ENCODE peak calls at places on chromosomes 3 and 15, in eight cellular contexts. C is GM12892, M is uterus, O is adrenal gland, N is ovary, I is NB4, F is right lobe of liver, J is stomach. W is an unnamed sample.
A peak's percentile ranks its signal among the peaks of the same experiment; 100 is the strongest.

GRCh38 chr15:39582977-39583585 is 2.2 kb downstream of the THBS1 start:
- DNase-seq in O (no peak), M (no peak), C (no peak), F (no peak), J (no peak), N (no peak), I (no peak), W (no peak)

GRCh38 chr3:11582123-11582968 is 61.4 kb downstream of the VGLL4 start:
- DNase-seq in N (peak; percentile 86), I (no peak), O (peak; percentile 82), M (peak; percentile 81), C (no peak), J (peak; percentile 68), F (no peak), W (peak; percentile 14)

GRCh38 chr15:85335193-85335939 is 45.0 kb upstream of the AKAP13 start:
- DNase-seq in C (no peak), J (no peak), F (no peak), O (no peak), M (no peak), I (no peak), N (no peak), W (no peak)

GRCh38 chr3:177447938-177448337 is 250.7 kb upstream of the TBL1XR1 start:
- DNase-seq in M (no peak), N (no peak), I (no peak), F (no peak), O (no peak), C (no peak), J (peak; percentile 89), W (no peak)

GRCh38 chr3:77464106-77464688 is 424.3 kb downstream of the ROBO2 start:
- DNase-seq in M (no peak), C (no peak), J (no peak), F (no peak), I (no peak), O (no peak), N (no peak), W (no peak)

GRCh38 chr3:24704496-24704895 is 209.8 kb upstream of the THRB start:
- DNase-seq in F (no peak), I (no peak), O (no peak), C (no peak), N (no peak), M (no peak), J (no peak), W (no peak)

GRCh38 chr3:81650187-81650586 is 111.3 kb downstream of the GBE1 start:
- DNase-seq in C (no peak), O (no peak), F (no peak), J (no peak), N (no peak), I (no peak), M (no peak), W (no peak)

GRCh38 chr3:194348354-194348753 is 2.8 kb downstream of the CPN2 start:
- DNase-seq in J (no peak), N (no peak), F (no peak), O (no peak), M (no peak), I (no peak), C (no peak), W (no peak)

GRCh38 chr3:27939940-27940339 is 217.8 kb upstream of the EOMES start:
- DNase-seq in F (no peak), N (no peak), I (no peak), J (no peak), O (no peak), M (no peak), C (no peak), W (no peak)

GRCh38 chr3:7897643-7898042 is 604.0 kb upstream of the LMCD1 start:
- DNase-seq in I (no peak), O (no peak), M (no peak), F (no peak), C (no peak), N (no peak), J (no peak), W (no peak)

GRCh38 chr15:65942436-65942835 is 73.1 kb downstream of the RAB11A start:
- DNase-seq in I (no peak), J (no peak), N (no peak), F (no peak), O (no peak), M (no peak), C (no peak), W (no peak)

GRCh38 chr3:176651622-176652021 is 545.7 kb downstream of the TBL1XR1 start:
- DNase-seq in N (no peak), O (no peak), M (no peak), F (no peak), C (no peak), I (no peak), J (no peak), W (no peak)

GRCh38 chr3:188594137-188594536 is 440.2 kb downstream of the LPP start:
- DNase-seq in M (no peak), O (no peak), I (no peak), F (no peak), C (no peak), N (no peak), J (no peak), W (no peak)

GRCh38 chr15:59501531-59502113 is 63.6 kb downstream of the FAM81A start:
- DNase-seq in J (peak; percentile 46), M (no peak), C (peak; percentile 36), O (peak; percentile 36), F (peak; percentile 64), N (no peak), I (peak; percentile 58), W (peak; percentile 64)

GRCh38 chr15:94404733-94405283 is 173.4 kb downstream of the MCTP2 start:
- DNase-seq in F (no peak), N (no peak), J (no peak), C (no peak), M (no peak), I (no peak), O (no peak), W (no peak)
- TF ChIP-seq POLR2A in F (no peak), N (no peak), J (no peak), C (no peak), M (no peak), I (no peak), O (no peak), W (no peak)

GRCh38 chr15:50218691-50219090 is 36.7 kb downstream of the SLC27A2 start:
- DNase-seq in I (no peak), C (no peak), M (no peak), O (no peak), J (no peak), F (no peak), N (no peak), W (no peak)

GRCh38 chr15:50224606-50225005 is 40.9 kb downstream of the HDC start:
- DNase-seq in I (peak; percentile 34), N (no peak), M (no peak), F (no peak), J (no peak), C (no peak), O (no peak), W (no peak)

GRCh38 chr15:50222181-50222580 is 40.2 kb downstream of the SLC27A2 start:
- DNase-seq in O (no peak), I (no peak), J (no peak), N (no peak), C (no peak), M (no peak), F (no peak), W (no peak)

GRCh38 chr15:50218291-50218690 is 36.3 kb downstream of the SLC27A2 start:
- DNase-seq in J (no peak), M (no peak), I (no peak), N (no peak), C (no peak), O (no peak), F (no peak), W (no peak)

GRCh38 chr15:50219820-50220219 is 37.8 kb downstream of the SLC27A2 start:
- DNase-seq in O (no peak), C (no peak), F (no peak), I (no peak), J (no peak), N (no peak), M (no peak), W (no peak)
- TF ChIP-seq POLR2A in O (no peak), C (no peak), F (no peak), I (no peak), J (no peak), N (no peak), M (no peak), W (no peak)

GRCh38 chr3:162390891-162391290 is 894.3 kb downstream of the OTOL1 start:
- DNase-seq in O (no peak), I (no peak), C (no peak), F (no peak), M (no peak), J (no peak), N (no peak), W (no peak)

GRCh38 chr3:162385387-162385786 is 888.8 kb downstream of the OTOL1 start:
- DNase-seq in J (no peak), C (no peak), N (no peak), M (no peak), O (no peak), I (no peak), F (no peak), W (no peak)

DNA sequence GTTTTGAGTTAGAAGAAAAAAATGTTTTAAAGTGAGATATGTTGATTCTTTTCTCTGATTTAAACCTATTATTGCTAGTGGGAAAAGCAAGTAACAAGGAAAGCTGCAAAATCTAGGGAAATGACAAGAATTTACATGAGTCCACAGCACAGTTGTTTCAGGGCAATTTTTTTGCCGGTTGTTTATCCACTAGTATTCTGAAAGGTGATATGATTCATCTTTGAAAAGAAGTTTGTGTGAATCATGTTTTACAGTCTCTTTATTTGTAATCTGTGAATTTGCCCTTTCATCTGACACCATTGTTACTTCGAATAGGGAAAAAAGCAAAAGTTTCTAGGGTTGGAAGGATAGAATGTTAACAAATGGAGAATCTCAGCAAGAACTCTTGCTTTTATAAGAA is 894.7 kb downstream of the OTOL1 start:
- DNase-seq in F (no peak), M (no peak), J (no peak), O (no peak), I (no peak), C (no peak), N (no peak), W (no peak)
- TF ChIP-seq POLR2A in F (no peak), M (no peak), J (no peak), O (no peak), I (no peak), C (no peak), N (no peak), W (no peak)

GRCh38 chr3:54951405-54951804 is 23.5 kb upstream of the LRTM1 start:
- DNase-seq in O (peak; percentile 84), J (peak; percentile 37), I (peak; percentile 40), C (no peak), N (peak; percentile 82), F (no peak), M (peak; percentile 75), W (no peak)
- TF ChIP-seq POLR2A in O (no peak), J (no peak), I (no peak), C (no peak), N (peak; percentile 14), F (no peak), M (no peak), W (no peak)

GRCh38 chr3:48694610-48695051 is 8.9 kb upstream of the NCKIPSD start:
- DNase-seq in N (peak; percentile 91), M (peak; percentile 87), O (peak; percentile 91), J (peak; percentile 64), I (no peak), C (no peak), F (peak; percentile 73), W (no peak)
- TF ChIP-seq POLR2A in N (peak; percentile 6), M (no peak), O (no peak), J (no peak), I (no peak), C (no peak), F (no peak), W (no peak)

W was measured in erythroblast.